ENCODE peak calls at places on chromosomes 12 and 14, in eight cellular contexts. One of them, this sample, is unnamed.

GRCh38 chr12:106096376-106096775 is 42.4 kb downstream of the NUAK1 start:
- DNase-seq in activated naive CD4-positive, alpha-beta T cell treated with anti-CD3 and anti-CD28 coated beads, Interleukin-2, amount 10 ng/mL, durations not matched to agents 7 days and 5 days: no peak
- DNase-seq in cardiac fibroblast: no peak
- DNase-seq in NCI-H2171 treated with DMSO at 0.1 percent for 48 hours: no peak
- DNase-seq in stimulated activated CD8-positive, alpha-beta memory T cell treated with anti-CD3 and anti-CD28 coated beads, Interleukin-4, amount 100 ng/mL, for 24 hours: no peak
- DNase-seq in T-helper 17 cell: no peak
- DNase-seq in HepG2: no peak
- DNase-seq in substantia nigra: no peak
- DNase-seq in this sample: no peak

GRCh38 chr14:92748259-92749016 is at the start of gene LGMN:
- DNase-seq in activated naive CD4-positive, alpha-beta T cell treated with anti-CD3 and anti-CD28 coated beads, Interleukin-2, amount 10 ng/mL, durations not matched to agents 7 days and 5 days: peak; percentile 89
- DNase-seq in cardiac fibroblast: peak; percentile 95
- DNase-seq in NCI-H2171 treated with DMSO at 0.1 percent for 48 hours: peak; percentile 97
- DNase-seq in stimulated activated CD8-positive, alpha-beta memory T cell treated with anti-CD3 and anti-CD28 coated beads, Interleukin-4, amount 100 ng/mL, for 24 hours: peak; percentile 70
- DNase-seq in T-helper 17 cell: peak; percentile 72
- DNase-seq in HepG2: peak; percentile 92
- DNase-seq in substantia nigra: peak; percentile 97
- DNase-seq in this sample: peak; percentile 95

GRCh38 chr12:82174936-82175335 is 183.3 kb downstream of the CCDC59 start:
- DNase-seq in activated naive CD4-positive, alpha-beta T cell treated with anti-CD3 and anti-CD28 coated beads, Interleukin-2, amount 10 ng/mL, durations not matched to agents 7 days and 5 days: no peak
- DNase-seq in cardiac fibroblast: no peak
- DNase-seq in NCI-H2171 treated with DMSO at 0.1 percent for 48 hours: peak; percentile 99
- DNase-seq in stimulated activated CD8-positive, alpha-beta memory T cell treated with anti-CD3 and anti-CD28 coated beads, Interleukin-4, amount 100 ng/mL, for 24 hours: no peak
- DNase-seq in T-helper 17 cell: no peak
- DNase-seq in HepG2: no peak
- DNase-seq in substantia nigra: no peak
- DNase-seq in this sample: no peak

GRCh38 chr14:33642080-33642479 is 308.8 kb downstream of the EGLN3 start:
- DNase-seq in activated naive CD4-positive, alpha-beta T cell treated with anti-CD3 and anti-CD28 coated beads, Interleukin-2, amount 10 ng/mL, durations not matched to agents 7 days and 5 days: no peak
- DNase-seq in cardiac fibroblast: no peak
- DNase-seq in NCI-H2171 treated with DMSO at 0.1 percent for 48 hours: no peak
- DNase-seq in stimulated activated CD8-positive, alpha-beta memory T cell treated with anti-CD3 and anti-CD28 coated beads, Interleukin-4, amount 100 ng/mL, for 24 hours: no peak
- DNase-seq in T-helper 17 cell: no peak
- DNase-seq in HepG2: no peak
- DNase-seq in substantia nigra: no peak
- DNase-seq in this sample: no peak

GRCh38 chr12:7293670-7294069 is 10.2 kb upstream of the ACSM4 start:
- DNase-seq in activated naive CD4-positive, alpha-beta T cell treated with anti-CD3 and anti-CD28 coated beads, Interleukin-2, amount 10 ng/mL, durations not matched to agents 7 days and 5 days: no peak
- DNase-seq in cardiac fibroblast: no peak
- DNase-seq in NCI-H2171 treated with DMSO at 0.1 percent for 48 hours: no peak
- DNase-seq in stimulated activated CD8-positive, alpha-beta memory T cell treated with anti-CD3 and anti-CD28 coated beads, Interleukin-4, amount 100 ng/mL, for 24 hours: no peak
- DNase-seq in T-helper 17 cell: no peak
- DNase-seq in HepG2: no peak
- DNase-seq in substantia nigra: no peak
- DNase-seq in this sample: no peak

GRCh38 chr12:47754881-47755280 is 3.8 kb downstream of the RAPGEF3 start:
- DNase-seq in activated naive CD4-positive, alpha-beta T cell treated with anti-CD3 and anti-CD28 coated beads, Interleukin-2, amount 10 ng/mL, durations not matched to agents 7 days and 5 days: no peak
- DNase-seq in cardiac fibroblast: no peak
- DNase-seq in NCI-H2171 treated with DMSO at 0.1 percent for 48 hours: no peak
- DNase-seq in stimulated activated CD8-positive, alpha-beta memory T cell treated with anti-CD3 and anti-CD28 coated beads, Interleukin-4, amount 100 ng/mL, for 24 hours: no peak
- DNase-seq in T-helper 17 cell: no peak
- DNase-seq in HepG2: no peak
- DNase-seq in substantia nigra: no peak
- DNase-seq in this sample: no peak

GRCh38 chr14:60276347-60276746 is 27.3 kb downstream of the PPM1A start:
- DNase-seq in activated naive CD4-positive, alpha-beta T cell treated with anti-CD3 and anti-CD28 coated beads, Interleukin-2, amount 10 ng/mL, durations not matched to agents 7 days and 5 days: no peak
- DNase-seq in cardiac fibroblast: peak; percentile 7
- DNase-seq in NCI-H2171 treated with DMSO at 0.1 percent for 48 hours: no peak
- DNase-seq in stimulated activated CD8-positive, alpha-beta memory T cell treated with anti-CD3 and anti-CD28 coated beads, Interleukin-4, amount 100 ng/mL, for 24 hours: no peak
- DNase-seq in T-helper 17 cell: no peak
- DNase-seq in HepG2: no peak
- DNase-seq in substantia nigra: no peak
- DNase-seq in this sample: no peak

GRCh38 chr14:103141117-103141796 is 18.0 kb downstream of the TNFAIP2 start:
- DNase-seq in activated naive CD4-positive, alpha-beta T cell treated with anti-CD3 and anti-CD28 coated beads, Interleukin-2, amount 10 ng/mL, durations not matched to agents 7 days and 5 days: peak; percentile 52
- DNase-seq in cardiac fibroblast: peak; percentile 65
- DNase-seq in NCI-H2171 treated with DMSO at 0.1 percent for 48 hours: peak; percentile 79
- DNase-seq in stimulated activated CD8-positive, alpha-beta memory T cell treated with anti-CD3 and anti-CD28 coated beads, Interleukin-4, amount 100 ng/mL, for 24 hours: no peak
- DNase-seq in T-helper 17 cell: no peak
- DNase-seq in HepG2: peak; percentile 54
- DNase-seq in substantia nigra: no peak
- DNase-seq in this sample: no peak

GRCh38 chr12:51819851-51820720 is 28.4 kb downstream of the FIGNL2 start:
- DNase-seq in activated naive CD4-positive, alpha-beta T cell treated with anti-CD3 and anti-CD28 coated beads, Interleukin-2, amount 10 ng/mL, durations not matched to agents 7 days and 5 days: no peak
- DNase-seq in cardiac fibroblast: no peak
- DNase-seq in NCI-H2171 treated with DMSO at 0.1 percent for 48 hours: peak; percentile 60
- DNase-seq in stimulated activated CD8-positive, alpha-beta memory T cell treated with anti-CD3 and anti-CD28 coated beads, Interleukin-4, amount 100 ng/mL, for 24 hours: no peak
- DNase-seq in T-helper 17 cell: peak; percentile 26
- DNase-seq in HepG2: no peak
- DNase-seq in substantia nigra: no peak
- DNase-seq in this sample: no peak

GRCh38 chr12:56884421-56884820 is 49.8 kb downstream of the SDR9C7 start:
- DNase-seq in activated naive CD4-positive, alpha-beta T cell treated with anti-CD3 and anti-CD28 coated beads, Interleukin-2, amount 10 ng/mL, durations not matched to agents 7 days and 5 days: no peak
- DNase-seq in cardiac fibroblast: peak; percentile 4
- DNase-seq in NCI-H2171 treated with DMSO at 0.1 percent for 48 hours: no peak
- DNase-seq in stimulated activated CD8-positive, alpha-beta memory T cell treated with anti-CD3 and anti-CD28 coated beads, Interleukin-4, amount 100 ng/mL, for 24 hours: no peak
- DNase-seq in T-helper 17 cell: no peak
- DNase-seq in HepG2: no peak
- DNase-seq in substantia nigra: no peak
- DNase-seq in this sample: no peak

GRCh38 chr14:54475187-54475881 is 13.4 kb downstream of the GMFB start:
- DNase-seq in activated naive CD4-positive, alpha-beta T cell treated with anti-CD3 and anti-CD28 coated beads, Interleukin-2, amount 10 ng/mL, durations not matched to agents 7 days and 5 days: no peak
- DNase-seq in cardiac fibroblast: peak; percentile 64
- DNase-seq in NCI-H2171 treated with DMSO at 0.1 percent for 48 hours: no peak
- DNase-seq in stimulated activated CD8-positive, alpha-beta memory T cell treated with anti-CD3 and anti-CD28 coated beads, Interleukin-4, amount 100 ng/mL, for 24 hours: no peak
- DNase-seq in T-helper 17 cell: no peak
- DNase-seq in HepG2: no peak
- DNase-seq in substantia nigra: no peak
- DNase-seq in this sample: no peak